ENCODE peak calls at places on chromosomes 13 and 19, in nine cellular contexts. W is B cell, F is HFFc6, J is WTC11, G is uterus, C is neural crest cell, R is GM10248, T is adrenal gland, H is fibroblast of mammary gland. Q is an unnamed sample.

GRCh38 chr13:93963266-93964131 is 516.0 kb downstream of the DCT start:
- DNase-seq in W (no peak), F (peak), J (no peak), G (no peak), C (no peak), R (no peak), T (no peak), H (peak), Q (no peak)

GRCh38 chr19:58469241-58470013 is 2.5 kb downstream of the ZNF324 start:
- DNase-seq in W (no peak), F (no peak), J (no peak), G (no peak), C (no peak), R (no peak), T (no peak), H (no peak), Q (no peak)

GRCh38 chr13:66657165-66657895 is 572.8 kb downstream of the PCDH9 start:
- DNase-seq in W (no peak), F (peak), J (no peak), G (peak), C (no peak), R (no peak), T (peak), H (peak), Q (no peak)

GRCh38 chr19:16200776-16201391 is 3.2 kb downstream of the AP1M1 start:
- DNase-seq in W (no peak), F (no peak), J (no peak), G (no peak), C (no peak), R (no peak), T (no peak), H (no peak), Q (no peak)

GRCh38 chr13:40961224-40961623 is 57.9 kb downstream of the ELF1 start:
- DNase-seq in W (no peak), F (no peak), J (no peak), G (no peak), C (no peak), R (no peak), T (no peak), H (no peak), Q (no peak)

GRCh38 chr13:39811051-39811450 is 155.6 kb downstream of the COG6 start:
- DNase-seq in W (no peak), F (no peak), J (no peak), G (no peak), C (no peak), R (no peak), T (no peak), H (no peak), Q (no peak)

GRCh38 chr13:91134773-91135124 is 212.7 kb upstream of the MIR17HG start:
- DNase-seq in W (no peak), F (no peak), J (no peak), G (no peak), C (no peak), R (no peak), T (no peak), H (no peak), Q (no peak)

GRCh38 chr13:76512676-76513277 is 373.4 kb downstream of the KCTD12 start:
- DNase-seq in W (no peak), F (peak), J (no peak), G (no peak), C (no peak), R (no peak), T (no peak), H (peak), Q (no peak)

GRCh38 chr13:26977541-26977940 is 194.1 kb downstream of the USP12 start:
- DNase-seq in W (no peak), F (peak), J (no peak), G (no peak), C (no peak), R (no peak), T (no peak), H (no peak), Q (no peak)

GRCh38 chr19:42053037-42053935 is 16.7 kb downstream of the GRIK5 start:
- DNase-seq in W (no peak), F (no peak), J (no peak), G (no peak), C (no peak), R (no peak), T (no peak), H (no peak), Q (no peak)

GRCh38 chr19:42362342-42362741 is 27.8 kb downstream of the CNFN start:
- DNase-seq in W (no peak), F (no peak), J (no peak), G (no peak), C (no peak), R (no peak), T (no peak), H (no peak), Q (no peak)

GRCh38 chr13:111976474-111977183 is 90.3 kb upstream of the SOX1 start:
- DNase-seq in W (no peak), F (no peak), J (no peak), G (no peak), C (no peak), R (no peak), T (no peak), H (no peak), Q (no peak)

GRCh38 chr19:5293607-5294089 is 47.0 kb downstream of the PTPRS start:
- DNase-seq in W (no peak), F (peak), J (peak), G (peak), C (peak), R (no peak), T (peak), H (peak), Q (peak)

GRCh38 chr19:52527134-52527953 is at the start of gene ZNF808:
- DNase-seq in W (peak), F (peak), J (peak), G (peak), C (peak), R (peak), T (peak), H (peak), Q (peak)

GRCh38 chr13:26045123-26045522 is 6.7 kb downstream of the SHISA2 start:
- DNase-seq in W (no peak), F (no peak), J (no peak), G (no peak), C (no peak), R (no peak), T (no peak), H (no peak), Q (no peak)

GRCh38 chr13:45674908-45675307 is 27.2 kb upstream of the CBY2 start:
- DNase-seq in W (no peak), F (peak), J (no peak), G (no peak), C (no peak), R (no peak), T (no peak), H (peak), Q (no peak)

GRCh38 chr13:62294210-62294609 is 878.6 kb upstream of the PCDH20 start:
- DNase-seq in W (no peak), F (no peak), J (no peak), G (no peak), C (no peak), R (no peak), T (no peak), H (peak), Q (no peak)

GRCh38 chr13:97307882-97308624 is 85.9 kb downstream of the MBNL2 start:
- DNase-seq in W (no peak), F (peak), J (no peak), G (no peak), C (no peak), R (no peak), T (no peak), H (peak), Q (no peak)

GRCh38 chr19:6776999-6777398 is 4.5 kb downstream of the VAV1 start:
- DNase-seq in W (no peak), F (no peak), J (no peak), G (no peak), C (no peak), R (no peak), T (no peak), H (no peak), Q (no peak)

GRCh38 chr19:19134687-19135158 is 3.6 kb downstream of the TMEM161A start:
- DNase-seq in W (no peak), F (no peak), J (peak), G (no peak), C (no peak), R (no peak), T (peak), H (no peak), Q (no peak)

GRCh38 chr19:10915511-10916091 is 12.8 kb downstream of the YIPF2 start:
- DNase-seq in W (no peak), F (peak), J (no peak), G (no peak), C (no peak), R (no peak), T (peak), H (peak), Q (no peak)

GRCh38 chr19:33374406-33374703 is 846 bp downstream of the CEBPG start:
- DNase-seq in W (no peak), F (no peak), J (no peak), G (no peak), C (no peak), R (no peak), T (no peak), H (no peak), Q (no peak)

GRCh38 chr13:28761586-28761985 is 42.8 kb upstream of the SLC46A3 start:
- DNase-seq in W (no peak), F (peak), J (no peak), G (no peak), C (no peak), R (no peak), T (no peak), H (peak), Q (no peak)

GRCh38 chr13:42102961-42103688 is 54.7 kb downstream of the DGKH start:
- DNase-seq in W (no peak), F (no peak), J (no peak), G (no peak), C (no peak), R (no peak), T (no peak), H (peak), Q (no peak)

DNA sequence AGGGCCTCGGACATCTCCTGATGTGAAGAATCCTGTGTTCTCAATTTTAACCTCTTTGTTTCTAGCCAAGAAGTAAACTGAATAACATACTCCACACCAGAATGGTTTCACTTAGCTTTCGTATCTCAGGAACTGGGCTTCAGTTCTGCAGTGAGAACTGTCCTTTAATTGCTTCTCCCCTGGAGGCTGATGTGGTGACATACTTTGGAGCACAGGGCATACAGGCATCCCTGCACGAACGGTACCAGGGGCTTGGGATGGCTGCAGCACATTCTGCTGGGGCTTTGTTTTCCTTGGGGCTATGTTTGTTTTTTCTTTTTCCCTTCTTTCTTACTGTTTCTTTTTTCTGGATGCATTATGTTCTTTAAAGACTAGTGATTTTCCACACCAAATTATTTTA is 230.5 kb downstream of the TM9SF2 start:
- DNase-seq in W (no peak), F (no peak), J (no peak), G (no peak), C (no peak), R (no peak), T (no peak), H (no peak), Q (no peak)
- TF ChIP-seq CTCF in W (no peak), F (no peak), J (no peak), G (no peak), C (no peak), R (no peak), T (no peak), H (no peak), Q (no peak)

GRCh38 chr19:12770922-12771321 is 4.4 kb downstream of the HOOK2 start:
- DNase-seq in W (no peak), F (no peak), J (no peak), G (no peak), C (no peak), R (no peak), T (no peak), H (no peak), Q (no peak)

GRCh38 chr19:12777217-12778019 is 2.1 kb upstream of the HOOK2 start:
- DNase-seq in W (peak), F (peak), J (peak), G (peak), C (peak), R (peak), T (peak), H (peak), Q (peak)

GRCh38 chr19:12772323-12772722 is 3.0 kb downstream of the HOOK2 start:
- DNase-seq in W (no peak), F (no peak), J (no peak), G (no peak), C (no peak), R (no peak), T (no peak), H (no peak), Q (no peak)

GRCh38 chr19:12774588-12775555 is at the start of gene HOOK2:
- DNase-seq in W (no peak), F (no peak), J (peak), G (peak), C (no peak), R (no peak), T (peak), H (no peak), Q (peak)

DNA sequence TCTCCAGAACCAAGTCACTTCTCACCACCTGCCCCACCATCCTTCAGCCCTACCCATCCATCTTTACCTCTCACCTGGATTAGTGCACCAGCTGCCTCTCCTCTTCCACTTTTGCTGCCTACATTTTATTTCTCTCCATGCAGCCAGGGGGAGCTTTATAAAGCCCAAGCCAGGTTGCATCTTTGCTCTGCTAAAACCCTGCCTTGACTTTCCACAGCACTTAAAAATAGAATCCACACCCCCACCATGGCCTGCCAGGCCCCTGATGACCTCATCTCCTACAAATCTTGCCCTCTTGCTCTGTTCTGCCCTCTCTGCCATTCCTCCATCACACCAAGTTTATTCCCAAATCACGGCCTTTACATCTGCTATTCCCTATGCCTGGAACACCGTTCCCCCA is 1.8 kb downstream of the HOOK2 start:
- DNase-seq in W (no peak), F (no peak), J (no peak), G (no peak), C (no peak), R (no peak), T (no peak), H (peak), Q (no peak)
- TF ChIP-seq CTCF in W (no peak), F (peak), J (no peak), G (no peak), C (no peak), R (peak), T (no peak), H (peak), Q (no peak)

DNA sequence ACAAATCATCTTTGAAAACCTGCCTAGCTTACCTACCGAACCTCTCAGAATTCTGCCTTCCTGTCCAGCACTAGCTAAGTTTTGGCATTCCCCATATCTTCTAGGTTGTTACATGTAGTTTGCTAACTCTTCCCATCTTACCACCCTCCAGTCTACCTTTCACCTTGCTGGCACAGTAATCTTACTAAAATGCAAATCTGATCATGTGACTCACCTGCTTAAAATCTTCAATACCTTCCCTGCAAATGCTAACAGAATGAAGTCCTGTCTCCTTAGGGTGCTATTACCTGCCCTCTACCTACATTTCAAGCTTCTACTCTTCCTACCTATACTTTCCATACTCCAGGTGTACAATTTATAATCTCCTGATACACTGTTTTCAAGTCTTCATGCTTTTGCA is 30.4 kb downstream of the INTS6 start:
- DNase-seq in W (no peak), F (no peak), J (no peak), G (no peak), C (no peak), R (no peak), T (no peak), H (no peak), Q (no peak)
- TF ChIP-seq CTCF in W (no peak), F (no peak), J (no peak), G (no peak), C (no peak), R (no peak), T (no peak), H (no peak), Q (no peak)

DNA sequence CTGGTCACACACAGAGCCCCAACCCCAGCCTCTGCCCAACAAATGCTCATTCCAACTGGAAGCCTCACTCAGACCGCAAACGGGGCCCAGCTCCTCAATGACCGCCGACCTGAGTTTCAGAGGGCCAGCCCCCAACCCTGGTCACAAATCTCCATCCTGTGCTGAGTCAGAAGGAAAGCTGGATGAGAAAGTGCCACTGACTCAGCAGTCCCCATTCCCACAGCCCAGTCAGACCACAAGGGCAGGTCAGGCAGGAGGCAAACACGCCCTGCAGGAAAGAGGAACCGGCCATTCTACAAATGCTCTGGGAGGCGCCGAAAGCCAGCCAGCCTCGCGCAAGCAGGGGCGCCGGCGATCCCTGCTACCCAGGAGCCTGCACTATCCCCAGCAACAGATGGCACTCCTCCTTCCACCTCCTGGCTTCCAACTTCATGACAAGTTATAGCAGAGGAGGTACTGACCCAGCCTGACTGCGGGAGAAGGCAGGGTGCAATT is 14.1 kb upstream of the PRKD2 start:
- DNase-seq in W (no peak), F (peak), J (no peak), G (no peak), C (no peak), R (no peak), T (peak), H (peak), Q (no peak)
- TF ChIP-seq CTCF in W (no peak), F (no peak), J (no peak), G (no peak), C (no peak), R (no peak), T (no peak), H (no peak), Q (no peak)

DNA sequence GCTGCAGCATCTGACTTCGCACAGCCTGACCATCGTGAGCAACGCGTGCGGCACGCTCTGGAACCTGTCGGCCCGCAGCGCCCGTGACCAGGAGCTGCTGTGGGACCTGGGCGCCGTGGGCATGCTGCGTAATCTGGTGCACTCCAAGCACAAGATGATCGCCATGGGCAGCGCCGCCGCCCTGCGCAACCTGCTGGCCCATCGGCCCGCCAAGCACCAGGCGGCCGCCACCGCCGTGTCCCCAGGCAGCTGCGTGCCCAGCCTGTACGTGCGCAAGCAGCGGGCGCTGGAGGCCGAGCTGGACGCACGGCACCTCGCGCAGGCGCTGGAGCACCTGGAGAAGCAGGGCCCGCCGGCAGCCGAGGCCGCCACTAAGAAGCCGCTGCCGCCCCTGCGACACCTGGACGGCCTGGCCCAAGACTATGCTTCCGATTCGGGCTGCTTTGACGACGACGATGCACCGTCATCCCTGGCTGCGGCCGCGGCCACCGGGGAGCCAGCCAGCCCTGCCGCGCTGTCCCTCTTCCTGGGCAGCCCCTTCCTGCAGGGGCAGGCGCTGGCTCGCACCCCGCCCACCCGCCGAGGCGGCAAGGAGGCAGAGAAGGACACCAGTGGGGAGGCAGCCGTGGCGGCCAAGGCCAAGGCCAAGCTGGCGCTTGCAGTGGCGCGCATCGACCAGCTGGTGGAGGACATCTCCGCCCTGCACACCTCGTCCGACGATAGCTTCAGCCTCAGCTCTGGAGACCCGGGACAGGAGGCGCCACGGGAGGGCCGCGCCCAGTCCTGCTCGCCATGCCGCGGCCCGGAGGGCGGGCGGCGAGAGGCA is 13.6 kb downstream of the C19orf25 start:
- DNase-seq in W (no peak), F (no peak), J (peak), G (no peak), C (no peak), R (no peak), T (no peak), H (no peak), Q (no peak)
- TF ChIP-seq CTCF in W (peak), F (peak), J (no peak), G (peak), C (peak), R (peak), T (peak), H (no peak), Q (peak)

GRCh38 chr19:43429395-43429794 is 14.7 kb downstream of the TEX101 start:
- DNase-seq in W (no peak), F (no peak), J (no peak), G (no peak), C (no peak), R (no peak), T (no peak), H (no peak), Q (no peak)

GRCh38 chr19:43430976-43431375 is 16.3 kb downstream of the TEX101 start:
- DNase-seq in W (no peak), F (no peak), J (no peak), G (no peak), C (no peak), R (no peak), T (no peak), H (no peak), Q (no peak)

GRCh38 chr19:43433689-43434088 is 19.0 kb downstream of the TEX101 start:
- DNase-seq in W (no peak), F (no peak), J (no peak), G (no peak), C (no peak), R (no peak), T (no peak), H (no peak), Q (no peak)

GRCh38 chr19:43432866-43433673 is 18.4 kb downstream of the TEX101 start:
- DNase-seq in W (peak), F (peak), J (peak), G (peak), C (peak), R (peak), T (peak), H (peak), Q (no peak)

GRCh38 chr19:43430142-43430710 is 15.5 kb downstream of the TEX101 start:
- DNase-seq in W (no peak), F (peak), J (peak), G (no peak), C (no peak), R (no peak), T (no peak), H (no peak), Q (no peak)
- TF ChIP-seq CTCF in W (peak), F (peak), J (no peak), G (no peak), C (peak), R (peak), T (no peak), H (no peak), Q (peak)

GRCh38 chr13:78319101-78319627 is 284.2 kb downstream of the POU4F1 start:
- DNase-seq in W (no peak), F (no peak), J (no peak), G (no peak), C (no peak), R (no peak), T (no peak), H (no peak), Q (no peak)

DNA sequence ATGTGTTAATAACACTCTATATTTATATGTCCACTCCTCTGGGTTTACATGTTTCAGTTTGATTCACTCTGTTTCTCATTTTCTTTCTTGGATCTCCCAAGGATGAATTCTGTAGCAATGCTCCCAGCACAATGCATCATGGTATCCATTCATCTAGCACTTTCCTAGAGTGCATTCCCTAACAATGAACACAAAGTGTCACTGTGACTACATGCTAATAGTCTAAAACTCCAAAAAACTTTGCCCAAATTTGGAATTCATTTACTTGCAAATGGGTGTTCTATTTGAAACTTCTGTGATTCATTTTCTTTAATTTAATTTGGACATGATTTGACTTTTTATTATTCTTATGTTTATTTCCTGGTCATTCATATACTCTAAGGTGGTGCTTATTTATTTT is 286.3 kb downstream of the POU4F1 start:
- DNase-seq in W (no peak), F (no peak), J (no peak), G (no peak), C (no peak), R (no peak), T (no peak), H (no peak), Q (no peak)
- TF ChIP-seq CTCF in W (no peak), F (no peak), J (no peak), G (no peak), C (peak), R (peak), T (peak), H (peak), Q (peak)